ENCODE peak calls at places on chromosomes 16 and 17, in four cellular contexts. S is stimulated activated CD8-positive, alpha-beta memory T cell treated with anti-CD3 and anti-CD28 coated beads, Interleukin-7, amount 100 ng/mL, for 1 hour; M is amniotic stem cell; V is pons. C is an unnamed sample.

GRCh38 chr16:19963306-19963705 is 78.7 kb upstream of the GPRC5B start:
- DNase-seq in S (no peak), M (no peak), V (peak), C (no peak)

GRCh38 chr16:82835487-82836160 is 208.9 kb downstream of the CDH13 start:
- DNase-seq in S (no peak), M (no peak), V (no peak), C (no peak)

GRCh38 chr17:72756256-72756655 is 336.2 kb downstream of the SLC39A11 start:
- DNase-seq in S (no peak), M (no peak), V (no peak), C (no peak)

GRCh38 chr17:50276588-50277356 is 2.5 kb downstream of the TMEM92 start:
- DNase-seq in S (no peak), M (no peak), V (no peak), C (no peak)

GRCh38 chr17:885971-886571 is 93.5 kb downstream of the NXN start:
- DNase-seq in S (no peak), M (no peak), V (peak), C (no peak)

GRCh38 chr17:32878211-32878610 is 1.3 kb upstream of the MYO1D start:
- DNase-seq in S (no peak), M (no peak), V (no peak), C (no peak)

GRCh38 chr17:5557485-5557884 is 26.8 kb downstream of the NLRP1 start:
- DNase-seq in S (no peak), M (no peak), V (peak), C (peak)

GRCh38 chr16:75494696-75495601 is at the start of gene CHST6:
- DNase-seq in S (no peak), M (no peak), V (peak), C (peak)

GRCh38 chr16:57911711-57912110 is 59.2 kb downstream of the CNGB1 start:
- DNase-seq in S (no peak), M (no peak), V (no peak), C (no peak)